ENCODE peak calls at places on chromosome 11, in five cellular contexts. One of them, this sample, is unnamed.
A peak's percentile ranks its signal among the peaks of the same experiment; 100 is the strongest.

GRCh38 chr11:114080219-114080618 is 20.7 kb downstream of the ZBTB16 start:
- DNase-seq in T-helper 17 cell: no peak
- DNase-seq in nucleus accumbens: no peak
- DNase-seq in RCC 7860: no peak
- DNase-seq in LHCN-M2: peak; percentile 60
- DNase-seq in this sample: peak; percentile 88

GRCh38 chr11:69380921-69381581 is 87.1 kb downstream of the MYEOV start:
- DNase-seq in T-helper 17 cell: no peak
- DNase-seq in nucleus accumbens: no peak
- DNase-seq in RCC 7860: no peak
- DNase-seq in LHCN-M2: no peak
- DNase-seq in this sample: no peak

GRCh38 chr11:19739872-19740271 is 27.2 kb downstream of the NAV2 start:
- DNase-seq in T-helper 17 cell: no peak
- DNase-seq in nucleus accumbens: no peak
- DNase-seq in RCC 7860: no peak
- DNase-seq in LHCN-M2: no peak
- DNase-seq in this sample: no peak

GRCh38 chr11:73182824-73183321 is 35.2 kb upstream of the P2RY2 start:
- DNase-seq in T-helper 17 cell: no peak
- DNase-seq in nucleus accumbens: no peak
- DNase-seq in RCC 7860: no peak
- DNase-seq in LHCN-M2: no peak
- DNase-seq in this sample: peak; percentile 98

GRCh38 chr11:118605116-118605867 is 2.1 kb upstream of the PHLDB1 start:
- DNase-seq in T-helper 17 cell: no peak
- DNase-seq in nucleus accumbens: no peak
- DNase-seq in RCC 7860: no peak
- DNase-seq in LHCN-M2: peak; percentile 89
- DNase-seq in this sample: peak; percentile 51

GRCh38 chr11:78022397-78023396 is at the start of gene KCTD14:
- DNase-seq in T-helper 17 cell: no peak
- DNase-seq in nucleus accumbens: no peak
- DNase-seq in RCC 7860: peak; percentile 41
- DNase-seq in LHCN-M2: no peak
- DNase-seq in this sample: no peak

GRCh38 chr11:110296226-110297081 is at the start of gene RDX:
- DNase-seq in T-helper 17 cell: peak; percentile 69
- DNase-seq in nucleus accumbens: peak; percentile 69
- DNase-seq in RCC 7860: peak; percentile 77
- DNase-seq in LHCN-M2: peak; percentile 84
- DNase-seq in this sample: peak; percentile 90

GRCh38 chr11:5505363-5506048 is 4.3 kb downstream of the UBQLN3 start:
- DNase-seq in T-helper 17 cell: no peak
- DNase-seq in nucleus accumbens: no peak
- DNase-seq in RCC 7860: no peak
- DNase-seq in LHCN-M2: no peak
- DNase-seq in this sample: no peak

GRCh38 chr11:36041988-36042606 is 98.2 kb downstream of the LDLRAD3 start:
- DNase-seq in T-helper 17 cell: no peak
- DNase-seq in nucleus accumbens: no peak
- DNase-seq in RCC 7860: no peak
- DNase-seq in LHCN-M2: peak; percentile 29
- DNase-seq in this sample: peak; percentile 64

GRCh38 chr11:121466063-121466794 is 13.5 kb upstream of the SORL1-AS1 start:
- DNase-seq in T-helper 17 cell: no peak
- DNase-seq in nucleus accumbens: peak; percentile 68
- DNase-seq in RCC 7860: peak; percentile 91
- DNase-seq in LHCN-M2: peak; percentile 86
- DNase-seq in this sample: no peak

GRCh38 chr11:57566035-57566504 is 1.4 kb downstream of the UBE2L6 start:
- DNase-seq in T-helper 17 cell: no peak
- DNase-seq in nucleus accumbens: no peak
- DNase-seq in RCC 7860: peak; percentile 13
- DNase-seq in LHCN-M2: peak; percentile 52
- DNase-seq in this sample: peak; percentile 93

GRCh38 chr11:125637840-125638239 is 12.9 kb downstream of the CHEK1 start:
- DNase-seq in T-helper 17 cell: no peak
- DNase-seq in nucleus accumbens: no peak
- DNase-seq in RCC 7860: no peak
- DNase-seq in LHCN-M2: no peak
- DNase-seq in this sample: no peak

GRCh38 chr11:64058494-64058893 is 22.8 kb downstream of the FLRT1 start:
- DNase-seq in T-helper 17 cell: no peak
- DNase-seq in nucleus accumbens: peak; percentile 23
- DNase-seq in RCC 7860: no peak
- DNase-seq in LHCN-M2: peak; percentile 12
- DNase-seq in this sample: no peak

GRCh38 chr11:2711161-2711560 is 11.4 kb upstream of the KCNQ1OT1 start:
- DNase-seq in T-helper 17 cell: no peak
- DNase-seq in nucleus accumbens: no peak
- DNase-seq in RCC 7860: no peak
- DNase-seq in LHCN-M2: no peak
- DNase-seq in this sample: no peak